ENCODE peak calls at places on chromosomes 2 and 18, in seven cellular contexts. N is activated CD8-positive, alpha-beta T cell treated with anti-CD3 and anti-CD28 coated beads for 36 hours; U is endodermal cell; V is T-helper 9 cell; O is glomerular endothelial cell; J is B cell; C is activated naive CD4-positive, alpha-beta T cell treated with Interleukin-2 at 50 U/mL for 16 hours. X is an unnamed sample.

GRCh38 chr2:24304621-24305020 is 55.7 kb downstream of the ITSN2 start:
- DNase-seq in N (no peak), U (no peak), V (no peak), O (no peak), J (no peak), C (no peak), X (no peak)

GRCh38 chr2:38199129-38199528 is 123.2 kb upstream of the CYP1B1 start:
- DNase-seq in N (no peak), U (no peak), V (no peak), O (no peak), J (no peak), C (no peak), X (no peak)

GRCh38 chr2:3451926-3452671 is 67.2 kb downstream of the ADI1 start:
- DNase-seq in N (no peak), U (peak), V (no peak), O (no peak), J (no peak), C (no peak), X (no peak)

GRCh38 chr18:76544511-76545350 is 49.7 kb upstream of the ZNF516 start:
- DNase-seq in N (no peak), U (peak), V (no peak), O (no peak), J (no peak), C (no peak), X (no peak)

GRCh38 chr18:11775436-11775835 is 75.8 kb upstream of the CHMP1B start:
- DNase-seq in N (no peak), U (no peak), V (no peak), O (no peak), J (no peak), C (no peak), X (no peak)

GRCh38 chr2:213316001-213316735 is 31.9 kb downstream of the SPAG16 start:
- DNase-seq in N (no peak), U (no peak), V (no peak), O (no peak), J (no peak), C (no peak), X (no peak)

GRCh38 chr2:189613650-189614420 is 33.2 kb upstream of the SLC40A1 start:
- DNase-seq in N (no peak), U (no peak), V (no peak), O (no peak), J (no peak), C (no peak), X (no peak)

GRCh38 chr2:20481798-20482405 is 35.0 kb downstream of the RHOB start:
- DNase-seq in N (peak), U (no peak), V (no peak), O (no peak), J (no peak), C (no peak), X (no peak)

GRCh38 chr2:6845312-6845711 is 20.4 kb downstream of the CMPK2 start:
- DNase-seq in N (peak), U (no peak), V (no peak), O (no peak), J (no peak), C (no peak), X (no peak)

GRCh38 chr2:19635951-19636505 is 265.8 kb downstream of the TTC32 start:
- DNase-seq in N (no peak), U (no peak), V (no peak), O (no peak), J (no peak), C (no peak), X (no peak)

GRCh38 chr2:177239934-177240600 is 24.5 kb downstream of the NFE2L2 start:
- DNase-seq in N (peak), U (no peak), V (no peak), O (no peak), J (peak), C (no peak), X (no peak)

GRCh38 chr2:6429210-6429986 is 436.3 kb downstream of the CMPK2 start:
- DNase-seq in N (no peak), U (peak), V (no peak), O (no peak), J (no peak), C (no peak), X (no peak)

GRCh38 chr2:120346667-120347358 is 877 bp downstream of the INHBB start:
- DNase-seq in N (peak), U (peak), V (no peak), O (no peak), J (no peak), C (peak), X (peak)

GRCh38 chr2:45885111-45885685 is 233.7 kb downstream of the PRKCE start:
- DNase-seq in N (no peak), U (no peak), V (no peak), O (no peak), J (peak), C (no peak), X (no peak)

GRCh38 chr2:205675861-205676516 is 6.3 kb upstream of the NRP2 start:
- DNase-seq in N (no peak), U (no peak), V (no peak), O (no peak), J (no peak), C (no peak), X (no peak)

GRCh38 chr2:144515694-144516416 is 4.1 kb downstream of the ZEB2 start:
- DNase-seq in N (peak), U (peak), V (no peak), O (no peak), J (no peak), C (peak), X (no peak)

GRCh38 chr2:61396005-61396404 is 74.9 kb downstream of the USP34 start:
- DNase-seq in N (no peak), U (no peak), V (no peak), O (no peak), J (no peak), C (no peak), X (no peak)

GRCh38 chr2:120703330-120703994 is 32.2 kb upstream of the GLI2 start:
- DNase-seq in N (no peak), U (no peak), V (no peak), O (no peak), J (no peak), C (no peak), X (no peak)

GRCh38 chr2:241745276-241745675 is 10.8 kb downstream of the D2HGDH start:
- DNase-seq in N (no peak), U (no peak), V (no peak), O (no peak), J (no peak), C (no peak), X (no peak)

GRCh38 chr2:143489135-143489534 is 359.9 kb downstream of the ARHGAP15 start:
- DNase-seq in N (no peak), U (no peak), V (no peak), O (peak), J (no peak), C (no peak), X (no peak)

GRCh38 chr2:11430729-11431128 is 35.2 kb downstream of the E2F6 start:
- DNase-seq in N (no peak), U (peak), V (no peak), O (no peak), J (no peak), C (no peak), X (no peak)

GRCh38 chr18:23265691-23266399 is 130.6 kb downstream of the CABLES1 start:
- DNase-seq in N (no peak), U (no peak), V (no peak), O (no peak), J (no peak), C (no peak), X (no peak)

GRCh38 chr2:9556121-9556869 is 665 bp upstream of the ADAM17 start:
- DNase-seq in N (peak), U (no peak), V (peak), O (no peak), J (no peak), C (no peak), X (no peak)

GRCh38 chr2:66509326-66509811 is 74.4 kb downstream of the MEIS1 start:
- DNase-seq in N (no peak), U (no peak), V (no peak), O (no peak), J (no peak), C (no peak), X (no peak)

GRCh38 chr2:238974061-238974460 is 126.2 kb downstream of the TWIST2 start:
- DNase-seq in N (no peak), U (no peak), V (no peak), O (no peak), J (no peak), C (no peak), X (no peak)

GRCh38 chr2:171557363-171557762 is 35.1 kb downstream of the CYBRD1 start:
- DNase-seq in N (no peak), U (no peak), V (no peak), O (no peak), J (no peak), C (no peak), X (no peak)

GRCh38 chr18:58525517-58525916 is 103.4 kb downstream of the ALPK2 start:
- DNase-seq in N (peak), U (no peak), V (no peak), O (no peak), J (no peak), C (peak), X (no peak)

GRCh38 chr2:152594022-152594712 is 123.1 kb downstream of the PRPF40A start:
- DNase-seq in N (peak), U (no peak), V (no peak), O (no peak), J (peak), C (no peak), X (no peak)

GRCh38 chr18:59813942-59814341 is 85.9 kb upstream of the PMAIP1 start:
- DNase-seq in N (no peak), U (no peak), V (no peak), O (no peak), J (no peak), C (no peak), X (no peak)

GRCh38 chr18:54580202-54580729 is 10.8 kb upstream of the DYNAP start:
- DNase-seq in N (no peak), U (no peak), V (no peak), O (no peak), J (no peak), C (no peak), X (no peak)

GRCh38 chr2:158381978-158382377 is 74.6 kb downstream of the CCDC148 start:
- DNase-seq in N (no peak), U (no peak), V (no peak), O (no peak), J (no peak), C (no peak), X (no peak)

GRCh38 chr2:34070196-34070595 is 471.1 kb upstream of the FAM98A start:
- DNase-seq in N (no peak), U (no peak), V (no peak), O (no peak), J (no peak), C (no peak), X (no peak)

GRCh38 chr18:50080932-50081560 is 113.9 kb downstream of the MYO5B start:
- DNase-seq in N (no peak), U (peak), V (no peak), O (no peak), J (no peak), C (no peak), X (no peak)

GRCh38 chr2:43021791-43022500 is 204.5 kb downstream of the ZFP36L2 start:
- DNase-seq in N (peak), U (peak), V (no peak), O (no peak), J (no peak), C (no peak), X (no peak)